ENCODE peak calls at places on chromosomes 2 and 18, in five cellular contexts. Q is tibial artery, J is A549, W is mammary epithelial cell, X is HCT116. A is an unnamed sample.

GRCh38 chr2:156589381-156590079 is 153.4 kb downstream of the GPD2 start:
- DNase-seq in Q (no peak), X (peak; percentile 27), W (peak; percentile 25), J (peak; percentile 15), A (peak; percentile 61)

GRCh38 chr2:99819766-99820165 is 322.6 kb downstream of the AFF3 start:
- DNase-seq in W (no peak), Q (no peak), J (no peak), X (no peak), A (no peak)

GRCh38 chr2:190511104-190511503 is 23.4 kb downstream of the NEMP2 start:
- DNase-seq in J (peak; percentile 32), Q (no peak), W (no peak), X (peak; percentile 3), A (no peak)

GRCh38 chr2:95699201-95699600 is 107.4 kb downstream of the TRIM43 start:
- DNase-seq in Q (no peak), W (no peak), J (no peak), X (no peak), A (no peak)

GRCh38 chr2:241454837-241455485 is 53.4 kb downstream of the STK25 start:
- DNase-seq in Q (no peak), X (no peak), W (no peak), J (no peak), A (no peak)

GRCh38 chr2:210318891-210319290 is 3.9 kb upstream of the MYL1 start:
- DNase-seq in J (no peak), W (no peak), Q (no peak), X (no peak), A (no peak)

GRCh38 chr2:140990416-140990815 is 1140.4 kb downstream of the LRP1B start:
- DNase-seq in J (no peak), W (peak; percentile 12), Q (no peak), X (no peak), A (no peak)

GRCh38 chr18:69401475-69402218 is 959 bp downstream of the DOK6 start:
- DNase-seq in W (no peak), J (peak; percentile 2), Q (no peak), X (no peak), A (peak; percentile 32)

GRCh38 chr18:22167471-22168151 is 1.8 kb upstream of the GATA6 start:
- DNase-seq in X (no peak), W (no peak), Q (peak; percentile 56), J (peak; percentile 41), A (peak; percentile 63)

GRCh38 chr2:26982102-26982742 is 11.8 kb downstream of the MAPRE3 start:
- DNase-seq in Q (peak; percentile 62), J (peak; percentile 79), X (peak; percentile 36), W (peak; percentile 33), A (peak; percentile 81)

GRCh38 chr2:175136334-175137215 is 31.4 kb downstream of the ATF2 start:
- DNase-seq in Q (no peak), W (no peak), X (no peak), J (no peak), A (no peak)

GRCh38 chr2:16142383-16143361 is 202.3 kb downstream of the MYCN start:
- DNase-seq in X (no peak), Q (no peak), W (no peak), J (no peak), A (peak; percentile 21)

GRCh38 chr2:71922091-71922490 is 225.6 kb downstream of the CYP26B1 start:
- DNase-seq in J (no peak), Q (no peak), X (no peak), W (no peak), A (no peak)

GRCh38 chr2:10269291-10269690 is 33.4 kb upstream of the HPCAL1 start:
- DNase-seq in Q (no peak), W (no peak), X (no peak), J (no peak), A (no peak)

GRCh38 chr2:140893685-140894084 is 1237.1 kb downstream of the LRP1B start:
- DNase-seq in W (peak; percentile 86), J (peak; percentile 0), Q (no peak), X (no peak), A (no peak)

GRCh38 chr2:233839447-233839820 is 14.9 kb downstream of the HJURP start:
- DNase-seq in Q (no peak), X (no peak), W (no peak), J (no peak), A (no peak)

GRCh38 chr18:60358516-60358915 is 14.1 kb downstream of the MC4R start:
- DNase-seq in J (no peak), X (no peak), Q (no peak), W (peak; percentile 3), A (no peak)

GRCh38 chr2:182980115-182980514 is 58.1 kb downstream of the NCKAP1 start:
- DNase-seq in Q (no peak), X (peak; percentile 16), J (peak; percentile 33), W (peak; percentile 12), A (peak; percentile 22)

GRCh38 chr2:85844486-85844885 is 44.3 kb downstream of the ST3GAL5 start:
- DNase-seq in J (no peak), W (no peak), Q (no peak), X (no peak), A (no peak)

GRCh38 chr2:118847447-118848172 is at the start of gene EN1:
- DNase-seq in W (no peak), Q (peak; percentile 53), J (no peak), X (no peak), A (peak; percentile 51)

GRCh38 chr18:49898421-49898820 is 85.1 kb upstream of the ACAA2 start:
- DNase-seq in X (peak; percentile 18), Q (peak; percentile 36), W (peak; percentile 52), J (peak; percentile 5), A (peak; percentile 84)

GRCh38 chr2:227402959-227403358 is 15.2 kb upstream of the SCYGR1 start:
- DNase-seq in X (no peak), W (peak; percentile 84), J (no peak), Q (no peak), A (no peak)

GRCh38 chr2:137380610-137381009 is 583.7 kb upstream of the HNMT start:
- DNase-seq in X (no peak), J (no peak), Q (no peak), W (peak; percentile 82), A (no peak)

GRCh38 chr2:36568533-36569246 is 29.3 kb downstream of the FEZ2 start:
- DNase-seq in Q (no peak), X (no peak), J (peak; percentile 43), W (no peak), A (no peak)

GRCh38 chr2:48249631-48250473 is 280.1 kb upstream of the STON1 start:
- DNase-seq in Q (peak; percentile 32), J (no peak), X (no peak), W (peak; percentile 5), A (peak; percentile 61)

DNA sequence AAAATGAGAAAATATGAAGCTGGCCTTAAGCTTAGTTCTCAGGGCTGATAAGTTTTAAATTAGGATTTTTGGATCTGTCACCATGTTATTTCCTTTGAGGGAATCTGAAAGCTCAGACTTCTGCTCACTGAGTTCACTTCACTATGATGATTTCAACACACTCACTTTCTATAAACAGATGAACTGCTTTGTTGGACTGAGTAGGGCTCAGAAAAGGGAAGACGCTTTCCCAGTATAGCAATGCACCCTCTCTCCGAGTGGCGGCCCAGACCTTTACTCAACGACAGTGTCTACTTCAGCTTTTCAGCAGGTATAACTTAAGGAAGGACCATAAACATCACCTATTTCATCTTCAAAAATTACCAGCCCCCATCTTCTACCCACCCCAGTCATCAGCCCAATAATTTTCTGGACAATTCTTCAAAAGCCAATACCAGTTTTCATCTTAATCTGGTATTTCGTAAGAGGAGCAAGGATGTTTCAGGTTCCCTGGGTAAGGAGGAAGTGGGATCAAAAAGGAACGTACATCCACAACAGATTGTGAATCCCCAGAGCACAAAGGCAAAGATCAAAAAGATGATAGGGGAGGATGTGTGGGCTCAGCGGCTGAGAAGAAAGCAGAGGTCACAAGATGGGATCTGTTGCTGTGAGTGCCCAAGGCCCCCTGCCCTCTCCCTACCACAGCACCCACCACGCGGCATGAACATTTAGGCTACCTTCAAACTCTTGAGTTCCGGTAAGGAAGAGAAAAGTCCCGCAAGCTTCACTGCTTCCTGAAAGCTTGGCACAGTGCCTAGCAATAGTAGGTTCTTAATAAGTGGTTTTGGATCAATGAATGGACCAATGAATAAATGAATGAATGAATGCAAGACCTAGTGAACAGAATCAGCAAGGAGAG is 41.9 kb downstream of the LPIN2 start:
- DNase-seq in Q (no peak), W (no peak), J (no peak), X (no peak), A (no peak)
- TF ChIP-seq CTCF in Q (no peak), W (no peak), J (no peak), X (no peak), A (no peak)

GRCh38 chr2:51997571-51997970 is 965.6 kb upstream of the NRXN1 start:
- DNase-seq in Q (no peak), W (no peak), X (peak; percentile 3), J (no peak), A (no peak)
- TF ChIP-seq CTCF in Q (no peak), W (no peak), X (peak; percentile 8), J (no peak), A (no peak)

GRCh38 chr18:33020877-33021276 is 248.1 kb upstream of the KLHL14 start:
- DNase-seq in J (no peak), Q (no peak), X (no peak), W (no peak), A (no peak)
- TF ChIP-seq CTCF in J (no peak), Q (no peak), X (no peak), W (no peak), A (no peak)

GRCh38 chr18:48193521-48194251 is 215.5 kb downstream of the ZBTB7C start:
- DNase-seq in Q (no peak), J (no peak), X (no peak), W (no peak), A (no peak)

GRCh38 chr18:48188609-48189008 is 220.6 kb downstream of the ZBTB7C start:
- DNase-seq in X (no peak), W (no peak), Q (no peak), J (no peak), A (no peak)

GRCh38 chr18:48192542-48192941 is 216.6 kb downstream of the ZBTB7C start:
- DNase-seq in W (no peak), J (no peak), Q (no peak), X (no peak), A (no peak)

GRCh38 chr18:48191494-48191893 is 217.7 kb downstream of the ZBTB7C start:
- DNase-seq in W (no peak), Q (no peak), J (no peak), X (no peak), A (no peak)

GRCh38 chr18:48190994-48191393 is 218.2 kb downstream of the ZBTB7C start:
- DNase-seq in J (no peak), X (no peak), Q (no peak), W (no peak), A (no peak)
- TF ChIP-seq CTCF in J (no peak), X (no peak), Q (no peak), W (no peak), A (no peak)

A was measured in hepatocyte.